ENCODE peak calls at places on chromosome 2, in four cellular contexts. V is H1, R is AG04450, H is PC-3. C is an unnamed sample.

GRCh38 chr2:152766908-152767307 is 48.5 kb downstream of the ARL6IP6 start:
- DNase-seq in R (peak; percentile 29), H (no peak), V (no peak), C (no peak)

GRCh38 chr2:118224144-118224887 is 136.0 kb downstream of the INSIG2 start:
- DNase-seq in H (no peak), V (no peak), R (no peak), C (peak; percentile 11)

GRCh38 chr2:133884739-133885381 is 316.6 kb upstream of the NCKAP5 start:
- DNase-seq in V (no peak), H (peak; percentile 54), R (no peak), C (no peak)

GRCh38 chr2:27322301-27322765 is 564 bp downstream of the MPV17 start:
- DNase-seq in V (no peak), R (no peak), H (peak; percentile 4), C (no peak)

GRCh38 chr2:216857131-216857550 is 2.7 kb downstream of the TNP1 start:
- DNase-seq in V (no peak), H (peak; percentile 26), R (peak; percentile 15), C (no peak)

GRCh38 chr2:144516417-144516980 is 3.4 kb downstream of the ZEB2 start:
- DNase-seq in R (no peak), V (no peak), H (no peak), C (peak; percentile 45)

GRCh38 chr2:234134496-234134895 is 84.0 kb downstream of the SPP2 start:
- DNase-seq in V (no peak), R (no peak), H (no peak), C (no peak)

GRCh38 chr2:11305338-11305737 is 39.1 kb downstream of the ROCK2 start:
- DNase-seq in R (no peak), V (no peak), H (no peak), C (no peak)

GRCh38 chr2:23904215-23904614 is 22.7 kb downstream of the ATAD2B start:
- DNase-seq in H (no peak), V (no peak), R (no peak), C (no peak)

GRCh38 chr2:23903034-23903433 is 23.9 kb downstream of the ATAD2B start:
- DNase-seq in R (no peak), H (no peak), V (no peak), C (no peak)

GRCh38 chr2:23901966-23902942 is 24.7 kb downstream of the ATAD2B start:
- DNase-seq in R (no peak), V (no peak), H (peak; percentile 87), C (no peak)

GRCh38 chr2:23900133-23900926 is 26.6 kb downstream of the ATAD2B start:
- DNase-seq in H (peak; percentile 75), R (no peak), V (no peak), C (no peak)

GRCh38 chr2:23900927-23901322 is 26.0 kb downstream of the ATAD2B start:
- DNase-seq in H (peak; percentile 78), V (no peak), R (peak; percentile 55), C (no peak)
- H3K4me3 ChIP-seq in H (peak overlapping the region; percentile 55), V (no peak overlapping the region), R (no peak overlapping the region), C (no peak overlapping the region)

DNA sequence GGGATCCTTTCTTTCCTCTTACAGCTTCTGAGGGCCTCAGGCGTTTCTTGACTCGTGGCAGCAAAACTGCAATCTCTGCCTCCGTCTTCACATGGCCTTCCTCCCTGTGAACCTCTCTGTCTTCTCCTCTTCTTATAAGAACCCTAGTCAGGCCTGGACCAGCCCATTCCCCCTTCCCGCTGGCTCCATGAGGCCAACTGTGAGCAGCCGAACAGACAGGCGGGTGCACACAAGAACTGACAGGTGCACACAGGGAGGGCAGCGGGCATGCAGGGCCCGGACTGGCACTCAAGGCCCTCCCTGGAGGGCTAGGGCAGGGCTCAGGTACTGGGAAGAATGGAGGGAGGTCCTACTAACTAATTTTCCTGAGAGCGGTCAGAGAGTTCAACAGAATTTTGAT is 92.4 kb upstream of the DAPL1 start:
- DNase-seq in V (no peak), H (no peak), R (no peak), C (no peak)
- H3K4me3 ChIP-seq in V (no peak overlapping the region), H (no peak overlapping the region), R (no peak overlapping the region), C (no peak overlapping the region)

DNA sequence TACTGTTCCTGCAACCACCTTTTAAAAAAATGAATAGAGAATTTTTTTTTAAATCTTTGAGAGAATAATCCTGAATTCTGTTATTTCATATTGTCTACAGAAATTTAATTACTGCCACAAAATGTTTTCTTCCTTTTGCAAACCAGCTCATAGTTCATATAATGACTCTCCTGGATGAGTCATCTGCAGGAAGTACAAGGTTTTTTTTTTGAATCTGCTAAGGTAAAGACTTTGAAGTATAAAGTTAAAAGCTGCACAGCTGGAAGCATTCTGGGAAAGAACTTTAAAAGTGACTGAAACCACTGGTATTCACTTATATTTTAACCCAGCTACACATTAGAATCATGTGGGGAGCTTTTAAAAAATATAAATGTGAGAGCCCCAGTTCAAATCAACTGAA is 25.4 kb downstream of the SESTD1 start:
- DNase-seq in R (no peak), H (peak; percentile 80), V (no peak), C (no peak)
- H3K4me3 ChIP-seq in R (no peak overlapping the region), H (peak overlapping the region; percentile 33), V (no peak overlapping the region), C (no peak overlapping the region)

GRCh38 chr2:44237221-44237620 is 38.1 kb upstream of the SLC3A1 start:
- DNase-seq in H (no peak), V (no peak), R (no peak), C (no peak)
- H3K4me3 ChIP-seq in H (no peak overlapping the region), V (no peak overlapping the region), R (no peak overlapping the region), C (no peak overlapping the region)

GRCh38 chr2:57877811-57878572 is 168.6 kb upstream of the VRK2 start:
- DNase-seq in V (no peak), H (peak; percentile 54), R (no peak), C (no peak)

GRCh38 chr2:57880967-57881366 is 165.6 kb upstream of the VRK2 start:
- DNase-seq in V (no peak), R (no peak), H (peak; percentile 23), C (no peak)

GRCh38 chr2:57880446-57880845 is 166.2 kb upstream of the VRK2 start:
- DNase-seq in H (no peak), V (no peak), R (no peak), C (no peak)

GRCh38 chr2:57876313-57876712 is 170.3 kb upstream of the VRK2 start:
- DNase-seq in H (no peak), R (no peak), V (no peak), C (no peak)

DNA sequence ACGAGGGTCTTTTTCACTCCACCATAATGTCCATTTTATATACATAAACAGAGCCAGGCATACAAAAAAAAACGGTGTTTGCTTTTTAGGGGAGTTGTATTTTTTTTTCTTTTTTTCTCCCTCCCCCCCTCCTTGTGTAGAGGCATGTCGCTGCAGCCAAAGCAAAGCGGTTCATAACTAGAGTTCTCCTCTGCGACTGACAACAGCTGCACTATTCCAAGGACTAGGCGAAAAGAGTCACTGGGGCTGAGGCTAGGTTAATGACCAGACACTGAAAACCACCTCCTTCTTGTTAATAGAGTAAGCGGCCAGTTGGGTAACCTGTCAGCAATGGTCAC is 168.1 kb upstream of the VRK2 start:
- DNase-seq in H (no peak), V (no peak), R (no peak), C (no peak)
- H3K4me3 ChIP-seq in H (no peak overlapping the region), V (no peak overlapping the region), R (no peak overlapping the region), C (no peak overlapping the region)

GRCh38 chr2:201220102-201220570 is 37.2 kb downstream of the CASP10 start:
- DNase-seq in V (no peak), R (no peak), H (no peak), C (no peak)

GRCh38 chr2:201216918-201217317 is 34.0 kb downstream of the CASP10 start:
- DNase-seq in R (no peak), H (no peak), V (no peak), C (no peak)

GRCh38 chr2:201215963-201216362 is 33.0 kb downstream of the CASP10 start:
- DNase-seq in V (no peak), H (no peak), R (no peak), C (no peak)

GRCh38 chr2:201218780-201219179 is 35.8 kb downstream of the CASP10 start:
- DNase-seq in V (no peak), H (peak; percentile 72), R (no peak), C (no peak)

DNA sequence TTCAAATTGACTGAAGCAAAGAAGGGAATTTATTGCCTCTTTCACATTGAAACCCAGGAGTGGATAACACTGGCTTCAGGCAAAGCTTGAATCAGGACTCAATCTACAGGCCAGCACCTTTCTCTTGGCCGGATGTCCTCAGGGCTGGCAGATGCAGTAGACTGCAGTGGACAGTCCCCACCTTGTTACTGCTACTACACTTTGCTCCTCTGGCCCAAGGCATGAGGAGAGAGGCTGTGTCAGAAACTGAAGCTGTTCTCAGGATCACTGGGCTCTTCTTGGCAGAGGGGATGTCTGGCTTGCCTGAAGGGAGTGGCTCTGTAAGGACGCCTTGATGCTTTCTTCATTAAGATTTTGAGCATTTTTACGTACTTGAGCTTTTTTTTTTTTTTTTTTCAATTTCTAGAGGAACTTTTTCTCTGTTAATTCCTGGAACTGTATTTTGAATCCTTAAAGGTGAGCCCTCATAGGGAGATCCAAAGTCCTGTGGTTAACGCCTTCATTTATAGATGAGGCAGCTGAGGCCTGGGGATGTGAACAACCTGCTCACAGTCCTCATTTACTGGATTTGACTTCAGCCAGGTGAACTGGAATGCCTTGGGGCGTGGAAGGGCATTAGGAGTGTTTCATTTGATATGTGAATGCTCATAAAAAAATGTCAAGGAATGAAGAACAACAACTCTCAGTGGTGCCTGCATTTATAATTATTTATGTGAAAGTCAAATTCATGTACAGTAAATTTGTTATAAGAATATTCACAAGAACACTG is 36.6 kb downstream of the CASP10 start:
- DNase-seq in V (no peak), H (peak; percentile 19), R (no peak), C (no peak)
- H3K4me3 ChIP-seq in V (peak overlapping the region; percentile 38), H (no peak overlapping the region), R (no peak overlapping the region), C (no peak overlapping the region)

DNA sequence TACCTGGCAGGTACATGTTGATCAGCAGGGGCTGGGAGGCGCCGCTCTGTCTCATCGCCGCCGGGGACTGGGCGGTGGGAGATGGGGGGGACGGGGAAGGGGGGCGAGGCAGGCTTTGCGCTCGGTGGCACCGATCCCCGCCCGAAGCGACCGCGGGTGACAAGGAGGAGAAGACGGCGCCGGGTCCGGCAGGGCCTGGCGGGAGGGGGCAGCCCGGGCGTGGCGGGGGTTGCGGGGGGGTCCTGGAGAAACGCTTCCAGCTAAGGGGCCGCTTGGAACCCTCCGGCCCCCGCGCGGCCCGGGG is at the start of gene FEV:
- DNase-seq in V (no peak), R (no peak), H (no peak), C (no peak)
- H3K4me3 ChIP-seq in V (peak within 1 kb of the TSS; percentile 52), R (no peak within 1 kb of the TSS), H (peak within 1 kb of the TSS; percentile 54), C (peak within 1 kb of the TSS; percentile 22)

DNA sequence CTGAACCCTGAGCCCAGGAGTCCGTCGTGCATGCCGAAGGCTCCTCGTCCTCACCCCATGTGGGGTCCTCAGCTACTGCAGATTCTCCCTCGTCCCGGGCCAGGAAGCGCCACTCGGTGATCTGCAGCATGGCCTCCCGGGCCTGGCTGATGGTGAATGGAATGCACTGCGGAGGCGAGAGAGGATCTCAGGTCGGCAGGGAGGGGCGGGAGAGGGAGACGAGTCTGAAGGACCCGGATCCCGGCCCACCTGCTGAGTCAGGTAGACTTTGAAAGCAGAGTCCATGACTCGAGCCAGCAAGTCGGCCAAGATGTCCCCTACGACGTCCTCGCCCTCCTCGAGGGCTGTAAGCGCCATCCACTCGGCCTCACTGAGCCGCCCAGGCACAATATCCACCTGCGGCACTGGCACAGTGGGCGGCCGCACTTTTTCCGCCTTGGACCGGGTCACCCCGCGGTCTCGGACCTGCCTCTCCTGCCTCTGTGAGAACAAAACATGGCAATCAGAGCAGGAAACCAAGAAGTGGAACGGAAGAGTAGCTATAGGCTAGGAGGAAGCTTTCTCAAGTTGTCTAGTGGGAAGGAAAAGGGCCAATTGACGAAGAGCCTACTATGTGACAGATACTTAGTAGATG is 5.5 kb downstream of the C2orf81 start:
- DNase-seq in V (no peak), R (no peak), H (no peak), C (no peak)
- H3K4me3 ChIP-seq in V (no peak overlapping the region), R (no peak overlapping the region), H (no peak overlapping the region), C (peak overlapping the region; percentile 47)